ENCODE peak calls at places on chromosomes 16 and 17, in ten cellular contexts. T, E, W, A, R, J, L, O, X and Q are unnamed samples.

GRCh38 chr16:71855937-71856662 is 10.3 kb downstream of the ATXN1L start:
- DNase-seq in J (no peak), O (no peak), E (no peak), T (no peak), W (no peak), A (no peak), R (no peak), L (no peak), X (no peak), Q (no peak)

GRCh38 chr16:22318690-22319358 is 21.6 kb downstream of the POLR3E start:
- DNase-seq in X (no peak), T (peak; percentile 22), L (peak; percentile 60), R (no peak), J (no peak), W (peak; percentile 28), A (peak; percentile 30), O (peak; percentile 77), E (peak; percentile 38), Q (peak; percentile 36)

GRCh38 chr17:45234641-45235040 is 13.0 kb downstream of the FMNL1 start:
- DNase-seq in A (peak; percentile 47), E (no peak), L (no peak), W (no peak), R (no peak), T (no peak), O (peak; percentile 90), J (no peak), X (no peak), Q (no peak)

GRCh38 chr17:43750154-43750553 is 8.4 kb downstream of the SOST start:
- DNase-seq in L (no peak), A (no peak), T (no peak), J (no peak), O (no peak), W (no peak), R (no peak), X (no peak), E (no peak), Q (no peak)

GRCh38 chr16:55263271-55264250 is 60.4 kb upstream of the IRX6 start:
- DNase-seq in L (no peak), X (no peak), T (no peak), O (no peak), E (no peak), A (no peak), W (no peak), J (no peak), R (no peak), Q (no peak)

GRCh38 chr16:84024854-84025253 is 17.7 kb downstream of the SLC38A8 start:
- DNase-seq in A (no peak), X (no peak), O (no peak), T (peak; percentile 90), W (peak; percentile 64), L (no peak), J (no peak), R (no peak), E (no peak), Q (peak; percentile 28)

GRCh38 chr17:19720631-19721426 is 4.4 kb upstream of the SLC47A2 start:
- DNase-seq in X (peak; percentile 55), O (no peak), E (peak; percentile 75), L (no peak), A (peak; percentile 30), J (no peak), R (no peak), T (no peak), W (no peak), Q (no peak)

GRCh38 chr16:67475051-67475450 is 5.9 kb downstream of the ATP6V0D1 start:
- DNase-seq in L (no peak), X (no peak), T (no peak), W (no peak), O (no peak), J (no peak), A (no peak), R (no peak), E (peak; percentile 73), Q (no peak)

GRCh38 chr16:5024632-5025031 is 9.1 kb downstream of the NAGPA start:
- DNase-seq in R (no peak), E (peak; percentile 44), O (peak; percentile 48), T (no peak), A (no peak), J (no peak), W (no peak), X (no peak), L (no peak), Q (peak; percentile 18)

GRCh38 chr17:17313350-17313991 is 10.3 kb downstream of the NT5M start:
- DNase-seq in T (no peak), R (no peak), E (peak; percentile 70), L (peak; percentile 67), W (no peak), O (peak; percentile 89), A (peak; percentile 38), X (peak; percentile 46), J (peak; percentile 26), Q (no peak)
- TF ChIP-seq CTCF in T (peak; percentile 34), R (peak; percentile 44), E (peak; percentile 68), L (peak; percentile 81), W (peak; percentile 63), O (peak; percentile 87), A (peak; percentile 44), X (peak; percentile 55), J (peak; percentile 82), Q (peak; percentile 54)

GRCh38 chr16:89705006-89705405 is 3.5 kb upstream of the SPATA2L start:
- DNase-seq in A (no peak), X (no peak), W (no peak), J (no peak), L (no peak), E (no peak), R (no peak), O (no peak), T (no peak), Q (no peak)

GRCh38 chr16:89707695-89708094 is 6.2 kb upstream of the SPATA2L start:
- DNase-seq in T (no peak), L (no peak), W (no peak), J (no peak), R (no peak), O (no peak), E (no peak), A (no peak), X (no peak), Q (no peak)

GRCh38 chr16:89706446-89707260 is 5.1 kb upstream of the SPATA2L start:
- DNase-seq in T (no peak), L (no peak), E (no peak), X (no peak), W (no peak), R (no peak), J (no peak), A (no peak), O (no peak), Q (no peak)

GRCh38 chr16:89701425-89702406 is at the start of gene SPATA2L:
- DNase-seq in X (no peak), O (peak; percentile 98), R (peak; percentile 84), J (peak; percentile 72), T (peak; percentile 65), W (peak; percentile 85), L (peak; percentile 98), A (peak; percentile 96), E (peak; percentile 98), Q (peak; percentile 71)

GRCh38 chr16:89704281-89704680 is 2.8 kb upstream of the SPATA2L start:
- DNase-seq in W (no peak), X (no peak), L (no peak), A (no peak), O (no peak), J (no peak), R (no peak), E (no peak), T (no peak), Q (no peak)
- TF ChIP-seq CTCF in W (peak; percentile 38), X (peak; percentile 21), L (no peak), A (no peak), O (no peak), J (no peak), R (no peak), E (no peak), T (no peak), Q (peak; percentile 10)

GRCh38 chr17:8016632-8017424 is 14.4 kb downstream of the GUCY2D start:
- DNase-seq in T (no peak), J (no peak), E (peak; percentile 69), L (peak; percentile 35), A (peak; percentile 70), R (no peak), W (peak; percentile 12), O (peak; percentile 92), X (no peak), Q (no peak)
- TF ChIP-seq CTCF in T (peak; percentile 48), J (peak; percentile 90), E (peak; percentile 62), L (peak; percentile 59), A (peak; percentile 78), R (peak; percentile 30), W (peak; percentile 79), O (peak; percentile 88), X (peak; percentile 79), Q (peak; percentile 76)

DNA sequence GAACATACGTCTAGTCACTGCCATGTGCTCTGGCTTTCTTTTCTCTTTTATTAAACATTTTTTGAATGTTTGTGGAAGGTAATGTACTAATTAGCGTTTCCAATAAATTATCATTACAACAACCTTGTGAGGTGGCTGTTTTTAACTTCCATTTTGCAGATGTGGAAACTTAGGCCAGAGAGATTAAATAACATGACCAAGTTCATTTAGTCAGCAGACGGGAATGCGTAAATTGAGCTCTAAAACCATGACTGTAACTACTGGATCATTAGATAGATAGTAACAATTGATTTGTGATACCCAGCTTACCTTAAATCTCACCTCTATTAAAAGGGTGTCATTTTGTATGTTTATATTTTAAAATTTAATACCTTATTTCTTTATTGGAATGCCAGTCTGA is 49.4 kb downstream of the RABEP1 start:
- DNase-seq in O (no peak), T (peak; percentile 59), E (no peak), X (no peak), L (no peak), R (no peak), A (no peak), W (no peak), J (no peak), Q (no peak)
- TF ChIP-seq CTCF in O (no peak), T (no peak), E (no peak), X (no peak), L (no peak), R (no peak), A (no peak), W (no peak), J (no peak), Q (no peak)

GRCh38 chr17:48522990-48523389 is 7.8 kb downstream of the HOXB1 start:
- DNase-seq in R (no peak), O (no peak), W (no peak), T (no peak), L (no peak), A (no peak), J (no peak), X (no peak), E (no peak), Q (no peak)
- TF ChIP-seq CTCF in R (no peak), O (peak; percentile 29), W (peak; percentile 48), T (peak; percentile 44), L (no peak), A (peak; percentile 27), J (peak; percentile 47), X (peak; percentile 12), E (no peak), Q (peak; percentile 40)